ENCODE peak calls at places on chromosome 21, in five cellular contexts. One of them, this sample, is unnamed.
A peak's percentile ranks its signal among the peaks of the same experiment; 100 is the strongest.

GRCh38 chr21:34086887-34087306 is 13.5 kb downstream of the MRPS6 start:
- DNase-seq in heart left ventricle: no peak
- DNase-seq in colonic mucosa: no peak
- DNase-seq in tibial nerve: no peak
- DNase-seq in astrocyte: no peak
- DNase-seq in this sample: no peak

GRCh38 chr21:25515484-25516405 is 91.5 kb downstream of the MRPL39 start:
- DNase-seq in colonic mucosa: no peak
- DNase-seq in tibial nerve: no peak
- DNase-seq in heart left ventricle: no peak
- DNase-seq in astrocyte: peak; percentile 53
- DNase-seq in this sample: no peak

GRCh38 chr21:16891821-16892220 is 621.0 kb upstream of the CXADR start:
- DNase-seq in heart left ventricle: no peak
- DNase-seq in astrocyte: peak; percentile 97
- DNase-seq in tibial nerve: no peak
- DNase-seq in colonic mucosa: no peak
- DNase-seq in this sample: peak; percentile 61

GRCh38 chr21:34128124-34128523 is 54.7 kb downstream of the MRPS6 start:
- DNase-seq in astrocyte: no peak
- DNase-seq in tibial nerve: no peak
- DNase-seq in colonic mucosa: no peak
- DNase-seq in heart left ventricle: no peak
- DNase-seq in this sample: no peak

GRCh38 chr21:23452384-23453083 is 2154.7 kb downstream of the MRPL39 start:
- DNase-seq in tibial nerve: no peak
- DNase-seq in heart left ventricle: no peak
- DNase-seq in colonic mucosa: no peak
- DNase-seq in astrocyte: no peak
- DNase-seq in this sample: no peak

GRCh38 chr21:29256125-29256895 is 42.4 kb upstream of the BACH1 start:
- DNase-seq in astrocyte: no peak
- DNase-seq in tibial nerve: no peak
- DNase-seq in heart left ventricle: no peak
- DNase-seq in colonic mucosa: no peak
- DNase-seq in this sample: no peak

GRCh38 chr21:39518845-39519205 is 67.1 kb downstream of the SH3BGR start:
- DNase-seq in heart left ventricle: no peak
- DNase-seq in colonic mucosa: no peak
- DNase-seq in tibial nerve: no peak
- DNase-seq in astrocyte: no peak
- DNase-seq in this sample: no peak

GRCh38 chr21:34886554-34887385 is 162.3 kb downstream of the RUNX1 start:
- DNase-seq in astrocyte: no peak
- DNase-seq in tibial nerve: no peak
- DNase-seq in colonic mucosa: peak; percentile 44
- DNase-seq in heart left ventricle: peak; percentile 68
- DNase-seq in this sample: no peak

GRCh38 chr21:34967509-34968289 is 81.4 kb downstream of the RUNX1 start:
- DNase-seq in heart left ventricle: no peak
- DNase-seq in astrocyte: no peak
- DNase-seq in colonic mucosa: no peak
- DNase-seq in tibial nerve: no peak
- DNase-seq in this sample: no peak

GRCh38 chr21:29436650-29437049 is 137.9 kb downstream of the BACH1 start:
- DNase-seq in heart left ventricle: no peak
- DNase-seq in colonic mucosa: no peak
- DNase-seq in astrocyte: no peak
- DNase-seq in tibial nerve: no peak
- DNase-seq in this sample: no peak

GRCh38 chr21:19557046-19557445 is 1153.5 kb upstream of the TMPRSS15 start:
- DNase-seq in heart left ventricle: no peak
- DNase-seq in tibial nerve: no peak
- DNase-seq in astrocyte: no peak
- DNase-seq in colonic mucosa: no peak
- DNase-seq in this sample: no peak

GRCh38 chr21:14968029-14968428 is 96.8 kb downstream of the NRIP1 start:
- DNase-seq in tibial nerve: no peak
- DNase-seq in astrocyte: peak; percentile 74
- DNase-seq in colonic mucosa: no peak
- DNase-seq in heart left ventricle: no peak
- DNase-seq in this sample: no peak

GRCh38 chr21:24894324-24894723 is 713.0 kb downstream of the MRPL39 start:
- DNase-seq in tibial nerve: no peak
- DNase-seq in astrocyte: no peak
- DNase-seq in colonic mucosa: no peak
- DNase-seq in heart left ventricle: no peak
- DNase-seq in this sample: no peak

GRCh38 chr21:28725396-28725795 is 267.3 kb downstream of the LTN1 start:
- DNase-seq in heart left ventricle: no peak
- DNase-seq in tibial nerve: no peak
- DNase-seq in colonic mucosa: no peak
- DNase-seq in astrocyte: peak; percentile 36
- DNase-seq in this sample: no peak

GRCh38 chr21:33384851-33385331 is 18.3 kb upstream of the IFNGR2 start:
- DNase-seq in astrocyte: peak; percentile 93
- DNase-seq in colonic mucosa: no peak
- DNase-seq in heart left ventricle: no peak
- DNase-seq in tibial nerve: no peak
- DNase-seq in this sample: no peak

GRCh38 chr21:34343347-34344057 is 20.3 kb upstream of the KCNE2 start:
- DNase-seq in tibial nerve: no peak
- DNase-seq in astrocyte: no peak
- DNase-seq in colonic mucosa: no peak
- DNase-seq in heart left ventricle: no peak
- DNase-seq in this sample: no peak

GRCh38 chr21:38956791-38957571 is 151.3 kb downstream of the ETS2 start:
- DNase-seq in tibial nerve: no peak
- DNase-seq in colonic mucosa: peak; percentile 68
- DNase-seq in heart left ventricle: no peak
- DNase-seq in astrocyte: peak; percentile 18
- DNase-seq in this sample: no peak

GRCh38 chr21:29376556-29376955 is 77.8 kb downstream of the BACH1 start:
- DNase-seq in astrocyte: no peak
- DNase-seq in tibial nerve: no peak
- DNase-seq in heart left ventricle: peak; percentile 53
- DNase-seq in colonic mucosa: peak; percentile 52
- DNase-seq in this sample: no peak

GRCh38 chr21:25966308-25966707 is 204.3 kb downstream of the APP start:
- DNase-seq in tibial nerve: no peak
- DNase-seq in astrocyte: no peak
- DNase-seq in heart left ventricle: no peak
- DNase-seq in colonic mucosa: no peak
- DNase-seq in this sample: no peak

GRCh38 chr21:32350211-32350980 is 42.4 kb downstream of the URB1 start:
- DNase-seq in colonic mucosa: no peak
- DNase-seq in tibial nerve: no peak
- DNase-seq in heart left ventricle: no peak
- DNase-seq in astrocyte: no peak
- DNase-seq in this sample: no peak

GRCh38 chr21:15367061-15367626 is 302.3 kb upstream of the NRIP1 start:
- DNase-seq in colonic mucosa: no peak
- DNase-seq in tibial nerve: no peak
- DNase-seq in astrocyte: no peak
- DNase-seq in heart left ventricle: no peak
- DNase-seq in this sample: no peak

GRCh38 chr21:31220567-31220966 is 123.5 kb downstream of the TIAM1 start:
- DNase-seq in heart left ventricle: no peak
- DNase-seq in astrocyte: peak; percentile 7
- DNase-seq in tibial nerve: no peak
- DNase-seq in colonic mucosa: no peak
- DNase-seq in this sample: no peak

GRCh38 chr21:21003701-21004100 is 5.5 kb downstream of the NCAM2 start:
- DNase-seq in heart left ventricle: no peak
- DNase-seq in tibial nerve: no peak
- DNase-seq in astrocyte: no peak
- DNase-seq in colonic mucosa: no peak
- DNase-seq in this sample: no peak

GRCh38 chr21:20110368-20110767 is 887.8 kb upstream of the NCAM2 start:
- DNase-seq in tibial nerve: no peak
- DNase-seq in heart left ventricle: no peak
- DNase-seq in astrocyte: no peak
- DNase-seq in colonic mucosa: no peak
- DNase-seq in this sample: no peak

GRCh38 chr21:18334066-18334465 is 69.5 kb downstream of the TMPRSS15 start:
- DNase-seq in colonic mucosa: no peak
- DNase-seq in heart left ventricle: no peak
- DNase-seq in astrocyte: no peak
- DNase-seq in tibial nerve: no peak
- DNase-seq in this sample: no peak

GRCh38 chr21:45110873-45111624 is 36.7 kb downstream of the ADARB1 start:
- DNase-seq in heart left ventricle: no peak
- DNase-seq in astrocyte: no peak
- DNase-seq in colonic mucosa: no peak
- DNase-seq in tibial nerve: no peak
- DNase-seq in this sample: no peak

GRCh38 chr21:45108808-45109800 is 34.7 kb downstream of the ADARB1 start:
- DNase-seq in tibial nerve: no peak
- DNase-seq in colonic mucosa: no peak
- DNase-seq in heart left ventricle: no peak
- DNase-seq in astrocyte: no peak
- DNase-seq in this sample: no peak

GRCh38 chr21:45105906-45106485 is 31.6 kb downstream of the ADARB1 start:
- DNase-seq in heart left ventricle: no peak
- DNase-seq in astrocyte: no peak
- DNase-seq in colonic mucosa: no peak
- DNase-seq in tibial nerve: no peak
- DNase-seq in this sample: no peak

GRCh38 chr21:45109831-45110492 is 35.6 kb downstream of the ADARB1 start:
- DNase-seq in colonic mucosa: no peak
- DNase-seq in heart left ventricle: no peak
- DNase-seq in astrocyte: peak; percentile 23
- DNase-seq in tibial nerve: no peak
- DNase-seq in this sample: no peak

DNA sequence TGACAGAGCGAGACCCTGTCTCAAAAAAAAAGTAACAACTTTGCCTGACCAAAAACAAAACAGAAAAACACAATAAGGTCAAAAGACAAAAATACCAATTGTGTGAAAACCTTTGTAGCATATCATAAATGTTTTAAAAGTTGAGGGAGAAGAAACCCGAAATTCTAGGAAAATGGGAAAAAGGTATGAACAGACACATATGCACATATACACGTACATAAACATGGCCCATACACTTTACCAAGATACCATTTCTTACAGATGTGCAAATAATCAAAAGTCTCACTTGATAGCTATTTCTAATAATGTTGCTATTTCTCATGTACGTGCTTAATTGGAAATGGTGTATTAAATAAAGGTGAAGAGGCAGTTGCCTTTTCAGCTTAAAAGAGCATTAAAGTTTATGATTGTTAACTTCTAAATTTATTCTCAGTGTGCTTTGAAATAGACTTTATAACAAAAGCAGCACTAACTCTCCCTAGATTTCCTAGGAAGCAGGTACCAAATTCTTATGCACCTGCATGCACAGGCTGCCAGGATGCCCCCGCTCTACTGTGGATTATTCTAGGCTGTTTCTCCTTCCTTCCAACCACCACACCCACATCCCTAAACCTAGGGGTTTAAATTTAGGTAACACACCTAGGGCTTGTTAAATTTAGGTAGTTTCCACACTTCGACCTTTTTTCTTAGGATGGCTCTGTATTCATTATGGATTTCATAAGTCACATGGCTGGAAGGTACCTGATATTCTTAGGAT is 33.8 kb downstream of the ADARB1 start:
- DNase-seq in colonic mucosa: no peak
- DNase-seq in heart left ventricle: no peak
- DNase-seq in astrocyte: no peak
- DNase-seq in tibial nerve: no peak
- DNase-seq in this sample: no peak
- H3K4me1 ChIP-seq in colonic mucosa: peaks cover 13% of the 10 kb centered on the region
- H3K4me1 ChIP-seq in heart left ventricle: peaks cover 4% of the 10 kb centered on the region
- H3K4me1 ChIP-seq in astrocyte: peaks cover 7% of the 10 kb centered on the region
- H3K4me1 ChIP-seq in tibial nerve: no peaks in the 10 kb centered on the region
- H3K4me1 ChIP-seq in this sample: no peaks in the 10 kb centered on the region

GRCh38 chr21:37408464-37409193 is 42.1 kb downstream of the DYRK1A start:
- DNase-seq in tibial nerve: no peak
- DNase-seq in colonic mucosa: no peak
- DNase-seq in astrocyte: no peak
- DNase-seq in heart left ventricle: no peak
- DNase-seq in this sample: no peak
- H3K4me1 ChIP-seq in tibial nerve: no peaks in the 10 kb centered on the region
- H3K4me1 ChIP-seq in colonic mucosa: peaks cover 6% of the 10 kb centered on the region
- H3K4me1 ChIP-seq in astrocyte: peaks cover 21% of the 10 kb centered on the region
- H3K4me1 ChIP-seq in heart left ventricle: peaks cover 14% of the 10 kb centered on the region
- H3K4me1 ChIP-seq in this sample: peaks cover 9% of the 10 kb centered on the region

DNA sequence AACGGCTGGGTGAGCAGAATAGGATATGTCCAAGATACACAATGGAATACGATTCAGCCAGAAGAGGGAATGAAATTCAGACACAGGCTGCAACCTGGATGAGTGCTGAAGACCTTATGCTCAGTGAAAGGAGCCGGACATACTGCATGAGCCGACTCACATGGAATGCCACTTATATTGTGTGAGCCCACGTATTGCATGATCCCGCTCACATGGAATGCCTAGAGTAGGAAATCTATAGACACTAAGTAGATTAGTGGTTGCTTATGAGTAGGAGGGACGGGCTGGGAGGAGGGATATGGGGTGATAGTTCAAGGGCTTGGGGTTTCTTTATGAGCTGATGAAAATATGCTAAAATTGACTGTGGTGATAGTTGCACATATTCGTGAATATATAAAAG is 26.8 kb downstream of the TMPRSS2 start:
- DNase-seq in colonic mucosa: no peak
- DNase-seq in heart left ventricle: no peak
- DNase-seq in tibial nerve: no peak
- DNase-seq in astrocyte: peak; percentile 80
- DNase-seq in this sample: no peak
- H3K4me1 ChIP-seq in colonic mucosa: no peaks in the 10 kb centered on the region
- H3K4me1 ChIP-seq in heart left ventricle: no peaks in the 10 kb centered on the region
- H3K4me1 ChIP-seq in tibial nerve: no peaks in the 10 kb centered on the region
- H3K4me1 ChIP-seq in astrocyte: peaks cover 20% of the 10 kb centered on the region
- H3K4me1 ChIP-seq in this sample: no peaks in the 10 kb centered on the region

DNA sequence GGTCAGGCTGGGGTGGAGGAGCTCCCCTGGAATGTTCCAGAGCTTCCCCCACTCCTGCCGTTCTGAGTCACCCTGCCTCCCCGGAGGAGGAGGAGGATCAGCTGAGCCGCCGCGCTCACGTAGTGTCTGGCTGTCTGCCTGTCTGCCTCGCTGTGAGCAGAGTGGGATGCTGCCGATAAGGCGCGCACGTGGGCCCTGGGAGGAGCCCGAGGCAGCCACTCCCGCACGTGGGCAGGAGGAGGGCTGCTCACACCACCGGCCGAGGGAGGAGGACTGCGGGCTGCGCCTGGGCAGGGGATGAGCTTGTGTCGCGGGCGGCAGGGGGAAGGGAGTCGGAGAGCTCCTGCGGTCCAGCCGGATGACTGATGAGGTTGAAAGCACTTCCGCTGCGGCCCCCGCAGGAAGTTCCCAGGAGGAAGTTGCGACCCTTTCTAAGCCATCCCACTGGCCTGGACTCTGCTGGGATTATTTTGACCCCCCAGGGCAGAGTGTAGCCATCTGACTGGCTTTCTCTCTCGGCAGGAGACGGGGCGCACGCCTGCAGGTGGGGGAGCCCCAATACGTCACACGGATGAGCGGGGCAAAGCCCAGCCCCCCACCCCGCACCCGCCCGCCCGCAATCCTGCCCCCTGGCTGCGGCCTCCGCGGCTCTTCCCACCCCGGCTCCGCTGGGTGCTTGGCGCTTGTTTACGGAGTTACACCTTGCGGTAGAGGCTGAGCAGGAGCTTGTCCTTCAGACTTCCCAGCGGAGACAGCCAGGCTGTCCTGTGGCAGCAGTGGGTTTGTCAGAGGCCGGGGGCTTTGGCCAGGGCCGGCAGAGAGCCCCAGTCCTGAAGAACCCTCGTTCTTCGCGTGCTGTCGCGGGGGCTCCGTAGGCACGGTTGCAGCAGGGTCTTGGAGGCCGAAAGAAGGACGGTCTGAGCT is 9.8 kb downstream of the PDXK start:
- DNase-seq in astrocyte: peak; percentile 98
- DNase-seq in tibial nerve: peak; percentile 94
- DNase-seq in colonic mucosa: peak; percentile 85
- DNase-seq in heart left ventricle: peak; percentile 96
- DNase-seq in this sample: peak; percentile 92
- H3K4me1 ChIP-seq in astrocyte: peaks cover 47% of the 10 kb centered on the region
- H3K4me1 ChIP-seq in tibial nerve: no peaks in the 10 kb centered on the region
- H3K4me1 ChIP-seq in colonic mucosa: peaks cover 34% of the 10 kb centered on the region
- H3K4me1 ChIP-seq in heart left ventricle: peaks cover 10% of the 10 kb centered on the region
- H3K4me1 ChIP-seq in this sample: peaks cover 20% of the 10 kb centered on the region